ENCODE peak calls at places on chromosomes 5 and 9, in six cellular contexts. B is WTC11, C is LNCaP clone FGC, P is left ventricle myocardium inferior, K is LoVo, U is activated T-cell treated with anti-CD3 and anti-CD28 coated beads for 1 hour. D is an unnamed sample.

GRCh38 chr5:54873696-54874095 is 111.7 kb downstream of the ESM1 start:
- DNase-seq in P (no peak), C (no peak), U (no peak), K (no peak), B (no peak), D (no peak)

GRCh38 chr9:76371901-76372300 is 22.3 kb downstream of the RFK start:
- DNase-seq in B (no peak), K (peak), P (no peak), U (no peak), C (no peak), D (no peak)

GRCh38 chr5:172052454-172053236 is 46.2 kb upstream of the FBXW11 start:
- DNase-seq in U (no peak), P (peak), B (no peak), K (no peak), C (no peak), D (peak)

GRCh38 chr9:134205636-134206316 is 41.4 kb upstream of the RNU6ATAC start:
- DNase-seq in B (no peak), P (peak), C (no peak), U (no peak), K (no peak), D (no peak)

GRCh38 chr5:170509323-170509660 is 5.5 kb downstream of the KCNIP1 start:
- DNase-seq in U (no peak), K (no peak), C (no peak), B (no peak), P (no peak), D (no peak)

GRCh38 chr5:172797800-172798199 is 26.8 kb upstream of the DUSP1 start:
- DNase-seq in C (no peak), U (no peak), B (no peak), P (no peak), K (no peak), D (no peak)

GRCh38 chr5:6461793-6462650 is 13.4 kb downstream of the UBE2QL1 start:
- DNase-seq in B (no peak), K (no peak), C (no peak), U (no peak), P (no peak), D (no peak)

GRCh38 chr9:138111607-138112006 is 234.0 kb downstream of the CACNA1B start:
- DNase-seq in C (no peak), B (no peak), K (no peak), U (no peak), P (no peak), D (no peak)

GRCh38 chr5:102666164-102666951 is 88.7 kb upstream of the PAM start:
- DNase-seq in U (no peak), C (peak), P (no peak), K (no peak), B (no peak), D (peak)

GRCh38 chr5:127260686-127261085 is 29.9 kb upstream of the MEGF10 start:
- DNase-seq in U (no peak), K (no peak), B (no peak), P (no peak), C (no peak), D (no peak)